ENCODE peak calls at places on chromosomes 2 and 18, in seven cellular contexts. P, M, Y, H, Q, S and A are unnamed samples.

GRCh38 chr2:1841461-1841860 is 97.1 kb upstream of the PXDN start:
- DNase-seq in M (no peak), H (no peak), S (no peak), P (no peak), Y (no peak), Q (no peak), A (no peak)

GRCh38 chr2:173187911-173188788 is 112.5 kb downstream of the MAP3K20 start:
- DNase-seq in Y (no peak), H (no peak), Q (no peak), P (no peak), S (peak; percentile 67), M (no peak), A (no peak)

GRCh38 chr2:60821587-60822302 is 59.6 kb upstream of the REL start:
- DNase-seq in P (no peak), S (no peak), M (no peak), Q (no peak), H (no peak), Y (no peak), A (no peak)

GRCh38 chr18:59318460-59318859 is at the start of gene CPLX4:
- DNase-seq in Y (no peak), S (no peak), Q (no peak), P (no peak), H (no peak), M (no peak), A (no peak)

GRCh38 chr18:23640023-23640422 is 22.7 kb downstream of the ANKRD29 start:
- DNase-seq in P (no peak), Q (no peak), M (peak; percentile 63), S (no peak), H (no peak), Y (no peak), A (no peak)

GRCh38 chr18:6161549-6161948 is 253.2 kb downstream of the L3MBTL4 start:
- DNase-seq in Y (no peak), M (no peak), P (no peak), Q (no peak), S (no peak), H (no peak), A (no peak)

GRCh38 chr2:85768713-85769112 is 14.9 kb downstream of the ATOH8 start:
- DNase-seq in P (no peak), H (no peak), M (peak; percentile 77), Q (no peak), S (peak; percentile 72), Y (peak; percentile 64), A (no peak)

GRCh38 chr18:39841133-39842041 is 2113.6 kb upstream of the PIK3C3 start:
- DNase-seq in H (peak; percentile 81), Q (peak; percentile 62), Y (peak; percentile 35), P (no peak), S (peak; percentile 70), M (peak; percentile 89), A (peak; percentile 74)

GRCh38 chr2:229372207-229372606 is 101.1 kb upstream of the PID1 start:
- DNase-seq in P (no peak), M (no peak), H (no peak), Q (no peak), Y (no peak), S (no peak), A (no peak)

GRCh38 chr2:36290306-36290705 is 65.3 kb upstream of the CRIM1 start:
- DNase-seq in Q (no peak), P (no peak), S (no peak), Y (no peak), H (no peak), M (no peak), A (no peak)

GRCh38 chr2:157839162-157839801 is 36.8 kb downstream of the ACVR1 start:
- DNase-seq in S (peak; percentile 52), Y (no peak), H (no peak), Q (peak; percentile 17), P (no peak), M (peak; percentile 91), A (peak; percentile 8)

GRCh38 chr18:23032030-23032582 is 99.0 kb downstream of the RBBP8 start:
- DNase-seq in H (no peak), Q (no peak), M (no peak), P (no peak), Y (no peak), S (peak; percentile 91), A (no peak)

GRCh38 chr2:120539937-120540718 is 194.2 kb downstream of the INHBB start:
- DNase-seq in M (peak; percentile 75), P (no peak), H (no peak), Q (no peak), Y (peak; percentile 85), S (peak; percentile 96), A (no peak)

GRCh38 chr18:56314396-56314795 is 324.0 kb downstream of the TXNL1 start:
- DNase-seq in Q (no peak), H (no peak), S (peak; percentile 22), P (no peak), Y (peak; percentile 39), M (no peak), A (no peak)

GRCh38 chr2:180679693-180680092 is 300.7 kb upstream of the UBE2E3 start:
- DNase-seq in P (no peak), Q (peak; percentile 18), M (peak; percentile 76), S (no peak), Y (no peak), H (no peak), A (peak; percentile 7)

GRCh38 chr2:148917431-148917830 is 42.4 kb downstream of the KIF5C start:
- DNase-seq in H (no peak), M (no peak), P (no peak), S (no peak), Y (no peak), Q (no peak), A (no peak)

GRCh38 chr2:70132244-70133126 is 45.2 kb downstream of the PCBP1 start:
- DNase-seq in Y (peak; percentile 49), S (peak; percentile 75), Q (no peak), P (peak; percentile 43), H (peak; percentile 58), M (peak; percentile 63), A (peak; percentile 64)

GRCh38 chr2:217851191-217852020 is 151.4 kb downstream of the TNS1 start:
- DNase-seq in H (no peak), S (peak; percentile 59), Q (no peak), P (no peak), Y (no peak), M (no peak), A (no peak)

GRCh38 chr2:239818086-239818485 is 207.1 kb downstream of the NDUFA10 start:
- DNase-seq in Q (no peak), S (no peak), P (no peak), H (peak; percentile 37), M (no peak), Y (no peak), A (no peak)

GRCh38 chr18:12076424-12077140 is 17.1 kb upstream of the ANKRD62 start:
- DNase-seq in P (no peak), M (peak; percentile 80), Y (peak; percentile 46), H (peak; percentile 50), S (peak; percentile 14), Q (peak; percentile 41), A (no peak)

GRCh38 chr18:45171575-45172225 is 443.6 kb upstream of the SLC14A2 start:
- DNase-seq in P (no peak), S (peak; percentile 64), Y (no peak), H (no peak), Q (no peak), M (no peak), A (no peak)

GRCh38 chr18:74234326-74235171 is 57.2 kb downstream of the CYB5A start:
- DNase-seq in P (no peak), Y (peak; percentile 84), Q (no peak), M (no peak), H (no peak), S (peak; percentile 85), A (no peak)

GRCh38 chr2:156147594-156148330 is 184.8 kb downstream of the NR4A2 start:
- DNase-seq in M (no peak), Y (no peak), P (no peak), S (no peak), Q (no peak), H (no peak), A (no peak)

GRCh38 chr2:109129921-109130725 is 1.1 kb downstream of the SH3RF3 start:
- DNase-seq in P (no peak), S (peak; percentile 24), M (peak; percentile 66), Y (no peak), H (no peak), Q (no peak), A (no peak)

GRCh38 chr2:19796036-19796703 is 105.6 kb downstream of the TTC32 start:
- DNase-seq in H (no peak), Y (no peak), P (no peak), M (no peak), S (peak; percentile 41), Q (no peak), A (no peak)

GRCh38 chr2:188573453-188573852 is 281.8 kb downstream of the GULP1 start:
- DNase-seq in S (no peak), Q (no peak), P (no peak), H (no peak), Y (no peak), M (no peak), A (no peak)

GRCh38 chr2:133130548-133131246 is 437.6 kb downstream of the NCKAP5 start:
- DNase-seq in Q (no peak), M (no peak), Y (no peak), S (peak; percentile 46), H (no peak), P (no peak), A (no peak)

GRCh38 chr2:128260239-128261138 is 58.2 kb downstream of the HS6ST1 start:
- DNase-seq in P (no peak), M (peak; percentile 92), S (peak; percentile 83), H (peak; percentile 78), Q (peak; percentile 26), Y (no peak), A (no peak)

GRCh38 chr18:55510809-55511208 is 77.2 kb downstream of the TCF4 start:
- DNase-seq in H (no peak), Y (no peak), M (no peak), Q (peak; percentile 42), P (no peak), S (peak; percentile 99), A (no peak)

GRCh38 chr2:48287971-48288370 is 242.0 kb upstream of the STON1 start:
- DNase-seq in S (no peak), Y (no peak), P (no peak), H (no peak), M (no peak), Q (no peak), A (no peak)

GRCh38 chr2:171272039-171272438 is 111.3 kb upstream of the TLK1 start:
- DNase-seq in Y (peak; percentile 82), S (peak; percentile 90), Q (no peak), H (no peak), P (no peak), M (peak; percentile 76), A (no peak)

GRCh38 chr2:195280024-195280423 is 377.0 kb upstream of the SLC39A10 start:
- DNase-seq in Q (no peak), S (no peak), P (no peak), H (no peak), Y (no peak), M (no peak), A (no peak)

GRCh38 chr2:26172866-26173595 is at the start of gene GAREM2:
- DNase-seq in H (no peak), S (no peak), Q (no peak), M (peak; percentile 83), Y (no peak), P (no peak), A (no peak)